ENCODE peak calls at places on chromosomes 16 and 17, in five cellular contexts. One of them, this sample, is unnamed.

GRCh38 chr17:13346081-13346533 is 255.6 kb downstream of the HS3ST3A1 start:
- DNase-seq in HFFc6: peak
- DNase-seq in fibroblast of the conjunctiva: peak
- DNase-seq in HEK293T: no peak
- DNase-seq in ELF-1: peak
- DNase-seq in this sample: peak

GRCh38 chr16:31664683-31665482 is 137.2 kb downstream of the AHSP start:
- DNase-seq in HFFc6: peak
- DNase-seq in fibroblast of the conjunctiva: no peak
- DNase-seq in HEK293T: no peak
- DNase-seq in ELF-1: no peak
- DNase-seq in this sample: no peak

GRCh38 chr17:10733666-10734065 is 3.8 kb upstream of the TMEM220 start:
- DNase-seq in HFFc6: no peak
- DNase-seq in fibroblast of the conjunctiva: no peak
- DNase-seq in HEK293T: no peak
- DNase-seq in ELF-1: no peak
- DNase-seq in this sample: peak

GRCh38 chr17:41631025-41631889 is 6.9 kb upstream of the KRT17 start:
- DNase-seq in HFFc6: no peak
- DNase-seq in fibroblast of the conjunctiva: no peak
- DNase-seq in HEK293T: no peak
- DNase-seq in ELF-1: no peak
- DNase-seq in this sample: no peak

GRCh38 chr16:71540-72341 is 690 bp downstream of the RHBDF1 start:
- DNase-seq in HFFc6: peak
- DNase-seq in fibroblast of the conjunctiva: no peak
- DNase-seq in HEK293T: peak
- DNase-seq in ELF-1: peak
- DNase-seq in this sample: peak

GRCh38 chr16:88619859-88620655 is 18.3 kb upstream of the IL17C start:
- DNase-seq in HFFc6: no peak
- DNase-seq in fibroblast of the conjunctiva: no peak
- DNase-seq in HEK293T: no peak
- DNase-seq in ELF-1: no peak
- DNase-seq in this sample: no peak

GRCh38 chr17:49996495-49997255 is 1.7 kb upstream of the DLX3 start:
- DNase-seq in HFFc6: no peak
- DNase-seq in fibroblast of the conjunctiva: no peak
- DNase-seq in HEK293T: peak
- DNase-seq in ELF-1: peak
- DNase-seq in this sample: peak

GRCh38 chr17:38728290-38728831 is 1.8 kb upstream of the CISD3 start:
- DNase-seq in HFFc6: no peak
- DNase-seq in fibroblast of the conjunctiva: no peak
- DNase-seq in HEK293T: no peak
- DNase-seq in ELF-1: no peak
- DNase-seq in this sample: no peak

GRCh38 chr17:9470171-9470570 is 105.4 kb downstream of the STX8 start:
- DNase-seq in HFFc6: no peak
- DNase-seq in fibroblast of the conjunctiva: no peak
- DNase-seq in HEK293T: no peak
- DNase-seq in ELF-1: no peak
- DNase-seq in this sample: no peak

GRCh38 chr16:57679016-57679415 is 10.9 kb downstream of the ADGRG3 start:
- DNase-seq in HFFc6: no peak
- DNase-seq in fibroblast of the conjunctiva: no peak
- DNase-seq in HEK293T: no peak
- DNase-seq in ELF-1: no peak
- DNase-seq in this sample: no peak

GRCh38 chr17:30780343-30780742 is 44.1 kb downstream of the CRLF3 start:
- DNase-seq in HFFc6: no peak
- DNase-seq in fibroblast of the conjunctiva: no peak
- DNase-seq in HEK293T: no peak
- DNase-seq in ELF-1: no peak
- DNase-seq in this sample: no peak

GRCh38 chr17:17873450-17873991 is 36.7 kb upstream of the SREBF1 start:
- DNase-seq in HFFc6: no peak
- DNase-seq in fibroblast of the conjunctiva: no peak
- DNase-seq in HEK293T: no peak
- DNase-seq in ELF-1: no peak
- DNase-seq in this sample: no peak

GRCh38 chr17:65283704-65284103 is 146.5 kb downstream of the RGS9 start:
- DNase-seq in HFFc6: no peak
- DNase-seq in fibroblast of the conjunctiva: no peak
- DNase-seq in HEK293T: no peak
- DNase-seq in ELF-1: no peak
- DNase-seq in this sample: no peak

GRCh38 chr17:1089915-1090314 is 89.9 kb downstream of the ABR start:
- DNase-seq in HFFc6: no peak
- DNase-seq in fibroblast of the conjunctiva: no peak
- DNase-seq in HEK293T: no peak
- DNase-seq in ELF-1: no peak
- DNase-seq in this sample: no peak

GRCh38 chr17:1060991-1061390 is 64.1 kb downstream of the TIMM22 start:
- DNase-seq in HFFc6: peak
- DNase-seq in fibroblast of the conjunctiva: peak
- DNase-seq in HEK293T: no peak
- DNase-seq in ELF-1: no peak
- DNase-seq in this sample: no peak

GRCh38 chr17:8223356-8224063 is 13.1 kb upstream of the AURKB start:
- DNase-seq in HFFc6: peak
- DNase-seq in fibroblast of the conjunctiva: peak
- DNase-seq in HEK293T: no peak
- DNase-seq in ELF-1: peak
- DNase-seq in this sample: peak

GRCh38 chr17:6384481-6384880 is 50.4 kb downstream of the AIPL1 start:
- DNase-seq in HFFc6: no peak
- DNase-seq in fibroblast of the conjunctiva: no peak
- DNase-seq in HEK293T: no peak
- DNase-seq in ELF-1: no peak
- DNase-seq in this sample: no peak

GRCh38 chr16:3842994-3843393 is 37.5 kb downstream of the CREBBP start:
- DNase-seq in HFFc6: no peak
- DNase-seq in fibroblast of the conjunctiva: peak
- DNase-seq in HEK293T: no peak
- DNase-seq in ELF-1: no peak
- DNase-seq in this sample: no peak

GRCh38 chr16:70804153-70804728 is 3.3 kb upstream of the VAC14 start:
- DNase-seq in HFFc6: peak
- DNase-seq in fibroblast of the conjunctiva: peak
- DNase-seq in HEK293T: no peak
- DNase-seq in ELF-1: no peak
- DNase-seq in this sample: no peak

GRCh38 chr16:621526-622105 is 9.2 kb upstream of the WFIKKN1 start:
- DNase-seq in HFFc6: peak
- DNase-seq in fibroblast of the conjunctiva: no peak
- DNase-seq in HEK293T: no peak
- DNase-seq in ELF-1: no peak
- DNase-seq in this sample: no peak

GRCh38 chr17:81339180-81339501 is 44.0 kb upstream of the SLC38A10 start:
- DNase-seq in HFFc6: no peak
- DNase-seq in fibroblast of the conjunctiva: no peak
- DNase-seq in HEK293T: no peak
- DNase-seq in ELF-1: no peak
- DNase-seq in this sample: no peak

GRCh38 chr16:11409398-11409797 is 64.1 kb downstream of the RMI2 start:
- DNase-seq in HFFc6: no peak
- DNase-seq in fibroblast of the conjunctiva: peak
- DNase-seq in HEK293T: no peak
- DNase-seq in ELF-1: no peak
- DNase-seq in this sample: no peak

GRCh38 chr17:43983515-43984411 is 20.7 kb upstream of the NAGS start:
- DNase-seq in HFFc6: no peak
- DNase-seq in fibroblast of the conjunctiva: no peak
- DNase-seq in HEK293T: peak
- DNase-seq in ELF-1: peak
- DNase-seq in this sample: peak

GRCh38 chr16:15952265-15952711 is 2.9 kb downstream of the ABCC1 start:
- DNase-seq in HFFc6: no peak
- DNase-seq in fibroblast of the conjunctiva: no peak
- DNase-seq in HEK293T: no peak
- DNase-seq in ELF-1: no peak
- DNase-seq in this sample: no peak

GRCh38 chr16:84360748-84361147 is 7.6 kb upstream of the ATP2C2 start:
- DNase-seq in HFFc6: no peak
- DNase-seq in fibroblast of the conjunctiva: no peak
- DNase-seq in HEK293T: no peak
- DNase-seq in ELF-1: no peak
- DNase-seq in this sample: no peak

GRCh38 chr17:50584749-50585148 is 24.2 kb downstream of the CACNA1G start:
- DNase-seq in HFFc6: no peak
- DNase-seq in fibroblast of the conjunctiva: no peak
- DNase-seq in HEK293T: no peak
- DNase-seq in ELF-1: no peak
- DNase-seq in this sample: no peak

GRCh38 chr17:82495844-82496528 is 23.5 kb upstream of the FOXK2 start:
- DNase-seq in HFFc6: no peak
- DNase-seq in fibroblast of the conjunctiva: no peak
- DNase-seq in HEK293T: no peak
- DNase-seq in ELF-1: peak
- DNase-seq in this sample: peak

GRCh38 chr17:61128671-61129115 is 270.9 kb upstream of the TBX2 start:
- DNase-seq in HFFc6: no peak
- DNase-seq in fibroblast of the conjunctiva: peak
- DNase-seq in HEK293T: no peak
- DNase-seq in ELF-1: no peak
- DNase-seq in this sample: no peak

GRCh38 chr17:39813631-39814030 is 50.5 kb downstream of the IKZF3 start:
- DNase-seq in HFFc6: no peak
- DNase-seq in fibroblast of the conjunctiva: no peak
- DNase-seq in HEK293T: no peak
- DNase-seq in ELF-1: no peak
- DNase-seq in this sample: no peak

GRCh38 chr17:36942631-36943125 is 5.4 kb downstream of the LHX1 start:
- DNase-seq in HFFc6: no peak
- DNase-seq in fibroblast of the conjunctiva: no peak
- DNase-seq in HEK293T: no peak
- DNase-seq in ELF-1: no peak
- DNase-seq in this sample: peak

This sample was measured in H9.